ENCODE peak calls at places on chromosomes 12 and 14, in four cellular contexts. W, A, E and H are unnamed samples.

GRCh38 chr12:113333877-113334785 is 778 bp downstream of the SLC8B1 start:
- DNase-seq in A (peak), W (no peak), E (peak), H (no peak)

GRCh38 chr12:51174501-51174900 is 1.6 kb upstream of the TFCP2 start:
- DNase-seq in A (no peak), W (no peak), E (no peak), H (no peak)

GRCh38 chr14:63727231-63727735 is 582 bp downstream of the SGPP1 start:
- DNase-seq in A (peak), E (peak), W (peak), H (peak)

GRCh38 chr12:116601524-116601923 is 42.3 kb downstream of the MAP1LC3B2 start:
- DNase-seq in E (no peak), A (no peak), W (peak), H (no peak)

GRCh38 chr12:77696183-77696582 is 134.5 kb upstream of the NAV3 start:
- DNase-seq in W (no peak), E (no peak), A (no peak), H (no peak)

GRCh38 chr12:113030875-113031525 is 25.5 kb upstream of the DTX1 start:
- DNase-seq in E (peak), W (peak), A (peak), H (peak)

GRCh38 chr12:124603143-124603542 is 35.7 kb upstream of the NCOR2 start:
- DNase-seq in E (no peak), W (no peak), A (no peak), H (peak)

GRCh38 chr14:27484633-27485032 is 886.8 kb upstream of the NOVA1 start:
- DNase-seq in A (no peak), E (no peak), W (no peak), H (no peak)

GRCh38 chr12:111440152-111440551 is 34.4 kb downstream of the SH2B3 start:
- DNase-seq in A (no peak), W (no peak), E (no peak), H (no peak)

GRCh38 chr14:89543420-89543790 is 126.4 kb upstream of the FOXN3 start:
- DNase-seq in E (no peak), A (no peak), W (no peak), H (peak)

GRCh38 chr14:89723930-89724915 is 230.3 kb downstream of the EFCAB11 start:
- DNase-seq in A (no peak), W (no peak), E (peak), H (no peak)

GRCh38 chr14:30015471-30015870 is 87.8 kb upstream of the PRKD1 start:
- DNase-seq in W (no peak), E (no peak), A (no peak), H (no peak)

GRCh38 chr14:32709072-32709471 is 229.6 kb upstream of the NPAS3 start:
- DNase-seq in A (no peak), E (no peak), W (peak), H (no peak)

GRCh38 chr12:5796171-5797091 is 148.6 kb downstream of the ANO2 start:
- DNase-seq in E (peak), W (peak), A (no peak), H (peak)

GRCh38 chr12:115295886-115296285 is 611.9 kb upstream of the TBX3 start:
- DNase-seq in W (no peak), A (no peak), E (no peak), H (no peak)

GRCh38 chr14:76304536-76305473 is 71.1 kb upstream of the ESRRB start:
- DNase-seq in E (no peak), A (no peak), W (no peak), H (no peak)

GRCh38 chr12:97177482-97177881 is 270.4 kb downstream of the NEDD1 start:
- DNase-seq in A (no peak), W (no peak), E (no peak), H (no peak)

GRCh38 chr12:82682326-82682725 is 4.4 kb upstream of the TMTC2 start:
- DNase-seq in A (no peak), E (no peak), W (no peak), H (no peak)

GRCh38 chr12:19912996-19913395 is 455.3 kb upstream of the PDE3A start:
- DNase-seq in A (no peak), W (no peak), E (no peak), H (peak)

GRCh38 chr14:46377305-46377704 is 274.3 kb downstream of the RPL10L start:
- DNase-seq in A (no peak), E (no peak), W (no peak), H (no peak)

GRCh38 chr12:94603434-94604068 is 46.8 kb downstream of the TMCC3 start:
- DNase-seq in W (no peak), E (peak), A (peak), H (peak)

GRCh38 chr14:92986254-92987147 is 63.6 kb downstream of the CHGA start:
- DNase-seq in E (no peak), A (peak), W (peak), H (no peak)

GRCh38 chr12:66240106-66240820 is 51.2 kb downstream of the IRAK3 start:
- DNase-seq in A (no peak), W (no peak), E (no peak), H (no peak)

GRCh38 chr12:66239295-66239694 is 50.3 kb downstream of the IRAK3 start:
- DNase-seq in A (no peak), W (no peak), E (no peak), H (no peak)

GRCh38 chr12:66236969-66237368 is 48.0 kb downstream of the IRAK3 start:
- DNase-seq in W (no peak), A (no peak), E (no peak), H (no peak)

GRCh38 chr12:66235626-66236281 is 46.7 kb downstream of the IRAK3 start:
- DNase-seq in A (no peak), E (no peak), W (peak), H (no peak)

DNA sequence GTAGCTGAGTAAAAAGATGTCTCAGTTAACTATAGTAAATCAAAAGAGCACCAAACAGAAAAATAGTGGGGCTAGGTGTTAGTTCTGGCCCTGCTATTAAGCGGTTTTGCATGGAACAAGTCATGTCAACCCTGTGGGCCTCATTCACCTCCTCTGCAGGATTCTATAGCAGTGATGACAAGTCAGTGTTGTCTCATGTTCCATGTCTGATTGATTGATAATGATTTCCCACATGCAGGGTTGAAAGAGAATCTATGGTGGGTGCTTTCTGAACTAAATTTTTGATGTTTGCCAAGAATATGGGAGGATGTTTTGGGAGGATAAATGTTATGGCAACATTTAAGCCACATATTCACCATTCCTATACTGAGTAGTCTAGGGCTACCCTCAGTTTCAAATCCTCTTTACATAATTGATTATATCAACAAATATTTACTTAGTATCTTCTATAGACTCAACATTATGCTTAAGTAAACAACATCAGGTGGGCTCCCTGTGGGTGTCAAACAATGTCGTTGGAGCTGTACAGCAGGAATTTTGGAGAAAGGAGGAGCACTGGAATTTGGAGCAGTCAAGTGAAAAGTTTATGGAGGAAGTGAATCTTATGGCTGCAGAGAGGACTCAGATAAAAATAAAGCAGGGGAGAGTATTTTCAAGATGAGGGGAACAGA is 48.6 kb downstream of the IRAK3 start:
- DNase-seq in W (no peak), E (no peak), A (no peak), H (no peak)
- H3K27ac ChIP-seq in W (peak), E (no peak), A (no peak), H (no peak)

GRCh38 chr12:108271951-108272729 is 67.0 kb downstream of the CMKLR1 start:
- DNase-seq in E (no peak), A (no peak), W (no peak), H (no peak)

GRCh38 chr12:108268397-108268796 is 70.7 kb downstream of the CMKLR1 start:
- DNase-seq in E (no peak), A (no peak), W (no peak), H (no peak)

GRCh38 chr12:108269224-108269623 is 69.9 kb downstream of the CMKLR1 start:
- DNase-seq in W (no peak), E (no peak), A (no peak), H (no peak)

GRCh38 chr12:108270841-108271126 is 68.3 kb downstream of the CMKLR1 start:
- DNase-seq in W (no peak), A (no peak), E (no peak), H (no peak)

GRCh38 chr12:108270035-108270840 is 68.9 kb downstream of the CMKLR1 start:
- DNase-seq in A (no peak), W (no peak), E (no peak), H (no peak)
- H3K4me3 ChIP-seq in A (no peak), W (no peak), E (no peak), H (no peak)

DNA sequence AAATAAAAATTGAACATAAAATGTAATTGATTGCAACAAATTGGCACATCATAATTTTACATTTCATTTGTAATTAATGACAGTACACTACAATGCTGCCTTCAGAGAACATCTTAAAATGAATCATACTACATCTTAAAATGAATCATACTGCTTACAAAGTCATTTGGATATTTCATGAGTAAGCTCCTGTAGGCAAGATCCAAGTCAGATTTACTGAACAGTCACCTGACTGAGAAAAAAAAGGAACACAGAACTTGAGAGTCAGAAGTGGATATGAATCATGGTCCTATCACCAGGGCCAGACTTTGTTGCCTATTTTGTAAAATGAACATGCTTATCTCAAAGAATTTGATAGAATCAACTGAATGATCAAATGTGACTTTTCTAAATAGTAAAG is 32.7 kb upstream of the FBLN5 start:
- DNase-seq in W (peak), A (no peak), E (no peak), H (no peak)
- H3K27ac ChIP-seq in W (no peak), A (no peak), E (no peak), H (no peak)

DNA sequence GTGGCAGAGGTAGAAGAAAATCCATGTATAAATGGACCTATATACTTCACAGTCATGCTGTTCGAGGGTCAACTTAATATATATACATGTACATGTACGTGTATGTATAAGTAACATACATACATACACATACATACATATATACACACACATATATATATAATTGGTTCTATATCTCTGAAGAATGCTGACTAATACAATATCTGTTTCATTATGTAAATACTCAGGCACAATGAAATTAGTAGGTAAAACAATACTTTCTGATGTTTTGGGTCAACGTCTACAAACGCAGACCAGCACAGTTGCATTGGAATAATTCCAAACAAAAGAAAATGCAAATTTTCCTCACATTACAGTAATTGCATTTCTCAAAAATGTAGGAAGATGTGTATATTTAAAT is 202.7 kb upstream of the DAAM1 start:
- DNase-seq in E (no peak), A (no peak), W (no peak), H (no peak)
- H3K4me3 ChIP-seq in E (no peak), A (no peak), W (no peak), H (no peak)

DNA sequence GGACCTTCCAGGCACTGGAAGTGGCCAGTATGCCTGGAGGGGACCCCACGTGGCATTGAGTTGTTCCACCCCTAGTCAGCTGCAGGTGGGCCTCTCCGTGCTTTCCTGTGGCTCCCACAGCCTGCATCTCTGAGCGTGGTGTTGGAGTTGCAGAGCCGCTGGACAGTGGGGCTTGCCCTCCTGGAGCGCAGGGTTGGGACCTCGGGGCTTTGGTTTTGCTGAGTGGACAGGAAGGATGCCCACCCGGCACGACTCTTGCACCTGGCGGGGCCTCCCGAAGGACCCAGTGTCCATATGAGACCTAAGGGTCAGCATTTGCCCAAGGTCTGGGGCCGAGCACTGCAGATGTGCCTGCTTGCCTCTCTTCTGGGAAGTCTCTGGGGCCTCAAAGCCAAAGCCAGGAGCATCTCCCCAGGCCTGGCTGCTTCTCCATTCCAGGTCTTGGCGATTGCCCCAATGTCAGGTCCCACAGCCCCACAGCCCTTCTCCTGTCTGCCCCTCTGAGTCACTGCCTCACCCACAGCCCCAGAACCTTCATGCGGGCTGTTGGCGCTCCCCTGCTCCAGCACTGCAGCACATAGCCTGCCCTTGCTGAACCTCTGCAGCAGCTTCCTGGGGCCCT is 1.5 kb downstream of the PACS2 start:
- DNase-seq in A (no peak), W (no peak), E (peak), H (peak)
- H3K27ac ChIP-seq in A (no peak), W (no peak), E (peak), H (no peak)

GRCh38 chr14:25753130-25753529 is 703.2 kb upstream of the STXBP6 start:
- DNase-seq in W (no peak), E (no peak), A (no peak), H (no peak)

GRCh38 chr14:25757364-25757763 is 707.4 kb upstream of the STXBP6 start:
- DNase-seq in E (no peak), A (no peak), W (no peak), H (no peak)

GRCh38 chr14:25759251-25759650 is 709.3 kb upstream of the STXBP6 start:
- DNase-seq in W (no peak), E (no peak), A (no peak), H (no peak)

GRCh38 chr14:25756880-25757279 is 706.9 kb upstream of the STXBP6 start:
- DNase-seq in E (no peak), W (no peak), A (no peak), H (no peak)
- H3K4me3 ChIP-seq in E (no peak), W (no peak), A (no peak), H (no peak)

GRCh38 chr12:48810817-48811453 is 7.4 kb upstream of the CACNB3 start:
- DNase-seq in A (no peak), W (peak), E (no peak), H (no peak)
- H3K27ac ChIP-seq in A (no peak), W (no peak), E (no peak), H (no peak)

DNA sequence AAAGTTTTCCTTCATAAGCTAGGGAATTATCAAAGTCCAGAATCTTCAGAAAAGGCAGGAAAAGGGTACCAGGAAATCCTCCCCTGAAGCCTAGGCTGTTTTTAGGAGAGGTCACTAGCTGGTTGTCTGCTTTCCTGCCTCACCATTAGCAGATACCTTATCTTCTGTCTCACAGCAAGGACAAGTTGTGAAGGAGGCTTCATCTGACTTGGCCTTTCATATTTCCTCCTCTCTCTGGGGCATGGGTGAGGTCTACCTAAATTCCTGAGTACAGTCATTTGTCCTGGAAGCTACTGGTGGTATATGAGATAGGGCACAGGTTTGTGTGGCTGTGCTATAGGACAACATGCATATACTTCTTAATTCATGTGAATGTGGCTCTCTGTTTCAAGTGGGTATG is 2.3 kb downstream of the FOXJ2 start:
- DNase-seq in A (no peak), W (no peak), E (no peak), H (no peak)
- H3K4me3 ChIP-seq in A (peak), W (peak), E (peak), H (peak)